ENCODE peak calls at places on chromosome 3, in ten cellular contexts. Q is mammary epithelial cell, M is left ventricle myocardium superior, G is trophoblast cell, F is testis, L is thoracic aorta, H is Ammon's horn, C is neuronal stem cell, I is GM12865, V is T-helper 17 cell. J is an unnamed sample.

GRCh38 chr3:89303721-89304120 is 196.3 kb downstream of the EPHA3 start:
- DNase-seq in H (no peak), C (no peak), G (no peak), I (no peak), Q (no peak), F (no peak), M (no peak), V (no peak), L (no peak), J (no peak)

GRCh38 chr3:18098960-18099587 is 326.1 kb downstream of the SATB1 start:
- DNase-seq in C (no peak), G (no peak), F (no peak), M (no peak), L (no peak), Q (peak), I (no peak), V (no peak), H (no peak), J (no peak)

GRCh38 chr3:157531301-157531660 is 28.1 kb upstream of the VEPH1 start:
- DNase-seq in M (no peak), Q (no peak), C (no peak), F (no peak), V (no peak), H (no peak), I (no peak), L (no peak), G (no peak), J (no peak)

GRCh38 chr3:47578691-47579632 is at the start of gene CSPG5:
- DNase-seq in F (no peak), Q (no peak), C (peak), H (peak), G (no peak), I (no peak), M (peak), V (no peak), L (no peak), J (peak)

GRCh38 chr3:186025161-186025560 is 83.7 kb downstream of the ETV5 start:
- DNase-seq in Q (no peak), G (no peak), F (no peak), H (no peak), V (no peak), L (no peak), I (peak), M (peak), C (no peak), J (no peak)

GRCh38 chr3:194959217-194959616 is 273.5 kb downstream of the FAM43A start:
- DNase-seq in H (no peak), L (no peak), V (no peak), G (no peak), F (no peak), I (no peak), M (no peak), Q (no peak), C (no peak), J (no peak)

GRCh38 chr3:12443781-12444522 is 40.3 kb upstream of the TSEN2 start:
- DNase-seq in F (no peak), Q (no peak), H (no peak), V (no peak), L (no peak), I (no peak), M (no peak), C (no peak), G (no peak), J (no peak)

GRCh38 chr3:32709346-32709745 is 24.4 kb downstream of the CNOT10 start:
- DNase-seq in M (no peak), H (no peak), G (no peak), C (no peak), V (no peak), Q (no peak), I (no peak), L (no peak), F (no peak), J (no peak)

GRCh38 chr3:114480442-114480841 is 186.6 kb downstream of the TIGIT start:
- DNase-seq in M (no peak), C (no peak), Q (no peak), G (no peak), F (no peak), H (no peak), V (no peak), L (no peak), I (no peak), J (no peak)

GRCh38 chr3:8741581-8742355 is 8.2 kb downstream of the CAV3 start:
- DNase-seq in Q (peak), I (no peak), M (no peak), G (no peak), F (peak), L (no peak), H (no peak), V (no peak), C (peak), J (no peak)

GRCh38 chr3:48997714-48998637 is 7.9 kb downstream of the P4HTM start:
- DNase-seq in Q (no peak), C (no peak), L (no peak), G (no peak), M (no peak), F (no peak), H (no peak), I (no peak), V (no peak), J (no peak)

GRCh38 chr3:191382661-191383060 is 52.3 kb upstream of the UTS2B start:
- DNase-seq in M (no peak), V (no peak), I (peak), L (no peak), H (no peak), C (no peak), Q (no peak), G (no peak), F (no peak), J (no peak)

GRCh38 chr3:62319570-62320243 is 53.6 kb downstream of the FEZF2 start:
- DNase-seq in Q (no peak), F (no peak), V (no peak), G (no peak), M (no peak), L (no peak), I (no peak), H (no peak), C (no peak), J (no peak)

GRCh38 chr3:65953301-65953812 is 85.4 kb downstream of the MAGI1 start:
- DNase-seq in V (no peak), M (no peak), Q (peak), H (no peak), L (no peak), G (peak), C (no peak), F (peak), I (no peak), J (no peak)

GRCh38 chr3:43246956-43247355 is 39.4 kb upstream of the SNRK start:
- DNase-seq in G (no peak), F (no peak), H (no peak), V (no peak), I (no peak), Q (no peak), M (no peak), L (no peak), C (peak), J (no peak)

GRCh38 chr3:94114667-94115066 is 51.8 kb downstream of the NSUN3 start:
- DNase-seq in H (no peak), M (no peak), G (no peak), Q (no peak), I (no peak), L (no peak), C (no peak), V (no peak), F (no peak), J (no peak)

J was measured in activated T-helper 9 cell treated with anti-CD3 and anti-CD28 coated beads, Interleukin-2, amount 50 U/mL, for 16 hours.